ENCODE peak calls at places on chromosomes 3 and 15, in ten cellular contexts. One of them, this sample, is unnamed.

GRCh38 chr3:122533931-122534334 is 19.2 kb upstream of the KPNA1 start:
- DNase-seq in activated T-cell treated with anti-CD3 and anti-CD28 coated beads, Interleukin-2, amount 50 U/mL, for 1 hour: no peak
- DNase-seq in HepG2: no peak
- DNase-seq in cardiac muscle cell: peak
- DNase-seq in amniotic stem cell: peak
- DNase-seq in fibroblast of the aortic adventitia: peak
- DNase-seq in stimulated activated CD4-positive, alpha-beta T cell treated with anti-CD3 and anti-CD28 coated beads, Interleukin-12 subunit alpha, Interleukin-12 subunit beta, amount 100 ng/mL, for 48 hours: peak
- DNase-seq in C1 segment of cervical spinal cord: no peak
- DNase-seq in progenitor cell of endocrine pancreas: no peak
- DNase-seq in KBM-7: peak
- DNase-seq in this sample: no peak

GRCh38 chr3:10244004-10244403 is 4.3 kb upstream of the TATDN2 start:
- DNase-seq in fibroblast of the aortic adventitia: no peak
- DNase-seq in C1 segment of cervical spinal cord: no peak
- DNase-seq in amniotic stem cell: no peak
- DNase-seq in activated T-cell treated with anti-CD3 and anti-CD28 coated beads, Interleukin-2, amount 50 U/mL, for 1 hour: no peak
- DNase-seq in stimulated activated CD4-positive, alpha-beta T cell treated with anti-CD3 and anti-CD28 coated beads, Interleukin-12 subunit alpha, Interleukin-12 subunit beta, amount 100 ng/mL, for 48 hours: no peak
- DNase-seq in HepG2: no peak
- DNase-seq in cardiac muscle cell: peak
- DNase-seq in progenitor cell of endocrine pancreas: no peak
- DNase-seq in KBM-7: peak
- DNase-seq in this sample: no peak

GRCh38 chr3:101279765-101280385 is 40.5 kb downstream of the IMPG2 start:
- DNase-seq in fibroblast of the aortic adventitia: no peak
- DNase-seq in stimulated activated CD4-positive, alpha-beta T cell treated with anti-CD3 and anti-CD28 coated beads, Interleukin-12 subunit alpha, Interleukin-12 subunit beta, amount 100 ng/mL, for 48 hours: no peak
- DNase-seq in activated T-cell treated with anti-CD3 and anti-CD28 coated beads, Interleukin-2, amount 50 U/mL, for 1 hour: no peak
- DNase-seq in amniotic stem cell: no peak
- DNase-seq in HepG2: no peak
- DNase-seq in C1 segment of cervical spinal cord: no peak
- DNase-seq in cardiac muscle cell: no peak
- DNase-seq in KBM-7: no peak
- DNase-seq in progenitor cell of endocrine pancreas: no peak
- DNase-seq in this sample: no peak

GRCh38 chr15:80476036-80476435 is 71.9 kb downstream of the ARNT2 start:
- DNase-seq in C1 segment of cervical spinal cord: no peak
- DNase-seq in progenitor cell of endocrine pancreas: no peak
- DNase-seq in KBM-7: no peak
- DNase-seq in HepG2: no peak
- DNase-seq in amniotic stem cell: no peak
- DNase-seq in activated T-cell treated with anti-CD3 and anti-CD28 coated beads, Interleukin-2, amount 50 U/mL, for 1 hour: no peak
- DNase-seq in stimulated activated CD4-positive, alpha-beta T cell treated with anti-CD3 and anti-CD28 coated beads, Interleukin-12 subunit alpha, Interleukin-12 subunit beta, amount 100 ng/mL, for 48 hours: no peak
- DNase-seq in cardiac muscle cell: no peak
- DNase-seq in fibroblast of the aortic adventitia: no peak
- DNase-seq in this sample: no peak

GRCh38 chr3:20935791-20936190 is 749.8 kb upstream of the SGO1 start:
- DNase-seq in fibroblast of the aortic adventitia: no peak
- DNase-seq in cardiac muscle cell: no peak
- DNase-seq in HepG2: no peak
- DNase-seq in amniotic stem cell: no peak
- DNase-seq in KBM-7: no peak
- DNase-seq in C1 segment of cervical spinal cord: peak
- DNase-seq in activated T-cell treated with anti-CD3 and anti-CD28 coated beads, Interleukin-2, amount 50 U/mL, for 1 hour: no peak
- DNase-seq in progenitor cell of endocrine pancreas: no peak
- DNase-seq in stimulated activated CD4-positive, alpha-beta T cell treated with anti-CD3 and anti-CD28 coated beads, Interleukin-12 subunit alpha, Interleukin-12 subunit beta, amount 100 ng/mL, for 48 hours: no peak
- DNase-seq in this sample: no peak

GRCh38 chr15:73957276-73957675 is 31.0 kb downstream of the LOXL1 start:
- DNase-seq in progenitor cell of endocrine pancreas: no peak
- DNase-seq in stimulated activated CD4-positive, alpha-beta T cell treated with anti-CD3 and anti-CD28 coated beads, Interleukin-12 subunit alpha, Interleukin-12 subunit beta, amount 100 ng/mL, for 48 hours: no peak
- DNase-seq in HepG2: no peak
- DNase-seq in cardiac muscle cell: no peak
- DNase-seq in KBM-7: no peak
- DNase-seq in C1 segment of cervical spinal cord: no peak
- DNase-seq in fibroblast of the aortic adventitia: no peak
- DNase-seq in amniotic stem cell: no peak
- DNase-seq in activated T-cell treated with anti-CD3 and anti-CD28 coated beads, Interleukin-2, amount 50 U/mL, for 1 hour: peak
- DNase-seq in this sample: no peak

GRCh38 chr3:144900366-144900765 is 928.7 kb downstream of the DIPK2A start:
- DNase-seq in HepG2: no peak
- DNase-seq in progenitor cell of endocrine pancreas: no peak
- DNase-seq in stimulated activated CD4-positive, alpha-beta T cell treated with anti-CD3 and anti-CD28 coated beads, Interleukin-12 subunit alpha, Interleukin-12 subunit beta, amount 100 ng/mL, for 48 hours: no peak
- DNase-seq in cardiac muscle cell: no peak
- DNase-seq in fibroblast of the aortic adventitia: peak
- DNase-seq in amniotic stem cell: no peak
- DNase-seq in activated T-cell treated with anti-CD3 and anti-CD28 coated beads, Interleukin-2, amount 50 U/mL, for 1 hour: no peak
- DNase-seq in KBM-7: no peak
- DNase-seq in C1 segment of cervical spinal cord: no peak
- DNase-seq in this sample: no peak

GRCh38 chr3:148289159-148289558 is 408.5 kb upstream of the AGTR1 start:
- DNase-seq in progenitor cell of endocrine pancreas: no peak
- DNase-seq in stimulated activated CD4-positive, alpha-beta T cell treated with anti-CD3 and anti-CD28 coated beads, Interleukin-12 subunit alpha, Interleukin-12 subunit beta, amount 100 ng/mL, for 48 hours: no peak
- DNase-seq in HepG2: no peak
- DNase-seq in activated T-cell treated with anti-CD3 and anti-CD28 coated beads, Interleukin-2, amount 50 U/mL, for 1 hour: no peak
- DNase-seq in C1 segment of cervical spinal cord: no peak
- DNase-seq in fibroblast of the aortic adventitia: no peak
- DNase-seq in cardiac muscle cell: no peak
- DNase-seq in amniotic stem cell: no peak
- DNase-seq in KBM-7: no peak
- DNase-seq in this sample: no peak

GRCh38 chr3:140442621-140443020 is 235.2 kb upstream of the TRIM42 start:
- DNase-seq in HepG2: no peak
- DNase-seq in stimulated activated CD4-positive, alpha-beta T cell treated with anti-CD3 and anti-CD28 coated beads, Interleukin-12 subunit alpha, Interleukin-12 subunit beta, amount 100 ng/mL, for 48 hours: no peak
- DNase-seq in progenitor cell of endocrine pancreas: no peak
- DNase-seq in activated T-cell treated with anti-CD3 and anti-CD28 coated beads, Interleukin-2, amount 50 U/mL, for 1 hour: no peak
- DNase-seq in amniotic stem cell: no peak
- DNase-seq in cardiac muscle cell: no peak
- DNase-seq in fibroblast of the aortic adventitia: no peak
- DNase-seq in C1 segment of cervical spinal cord: no peak
- DNase-seq in KBM-7: no peak
- DNase-seq in this sample: no peak

GRCh38 chr3:40523781-40524180 is 979 bp upstream of the ZNF621 start:
- DNase-seq in progenitor cell of endocrine pancreas: no peak
- DNase-seq in fibroblast of the aortic adventitia: no peak
- DNase-seq in KBM-7: no peak
- DNase-seq in amniotic stem cell: no peak
- DNase-seq in cardiac muscle cell: no peak
- DNase-seq in C1 segment of cervical spinal cord: peak
- DNase-seq in stimulated activated CD4-positive, alpha-beta T cell treated with anti-CD3 and anti-CD28 coated beads, Interleukin-12 subunit alpha, Interleukin-12 subunit beta, amount 100 ng/mL, for 48 hours: no peak
- DNase-seq in activated T-cell treated with anti-CD3 and anti-CD28 coated beads, Interleukin-2, amount 50 U/mL, for 1 hour: no peak
- DNase-seq in HepG2: no peak
- DNase-seq in this sample: no peak

GRCh38 chr15:77775373-77775772 is 142.7 kb upstream of the LINGO1 start:
- DNase-seq in C1 segment of cervical spinal cord: no peak
- DNase-seq in KBM-7: no peak
- DNase-seq in cardiac muscle cell: no peak
- DNase-seq in amniotic stem cell: no peak
- DNase-seq in fibroblast of the aortic adventitia: no peak
- DNase-seq in activated T-cell treated with anti-CD3 and anti-CD28 coated beads, Interleukin-2, amount 50 U/mL, for 1 hour: no peak
- DNase-seq in stimulated activated CD4-positive, alpha-beta T cell treated with anti-CD3 and anti-CD28 coated beads, Interleukin-12 subunit alpha, Interleukin-12 subunit beta, amount 100 ng/mL, for 48 hours: no peak
- DNase-seq in HepG2: no peak
- DNase-seq in progenitor cell of endocrine pancreas: no peak
- DNase-seq in this sample: no peak

GRCh38 chr3:170689218-170689874 is 103.5 kb upstream of the SLC7A14 start:
- DNase-seq in fibroblast of the aortic adventitia: peak
- DNase-seq in progenitor cell of endocrine pancreas: no peak
- DNase-seq in cardiac muscle cell: peak
- DNase-seq in C1 segment of cervical spinal cord: no peak
- DNase-seq in amniotic stem cell: peak
- DNase-seq in activated T-cell treated with anti-CD3 and anti-CD28 coated beads, Interleukin-2, amount 50 U/mL, for 1 hour: no peak
- DNase-seq in KBM-7: no peak
- DNase-seq in HepG2: no peak
- DNase-seq in stimulated activated CD4-positive, alpha-beta T cell treated with anti-CD3 and anti-CD28 coated beads, Interleukin-12 subunit alpha, Interleukin-12 subunit beta, amount 100 ng/mL, for 48 hours: no peak
- DNase-seq in this sample: no peak

GRCh38 chr3:74343391-74343790 is 271.1 kb downstream of the CNTN3 start:
- DNase-seq in HepG2: no peak
- DNase-seq in C1 segment of cervical spinal cord: no peak
- DNase-seq in KBM-7: no peak
- DNase-seq in amniotic stem cell: no peak
- DNase-seq in fibroblast of the aortic adventitia: no peak
- DNase-seq in cardiac muscle cell: no peak
- DNase-seq in progenitor cell of endocrine pancreas: no peak
- DNase-seq in stimulated activated CD4-positive, alpha-beta T cell treated with anti-CD3 and anti-CD28 coated beads, Interleukin-12 subunit alpha, Interleukin-12 subunit beta, amount 100 ng/mL, for 48 hours: no peak
- DNase-seq in activated T-cell treated with anti-CD3 and anti-CD28 coated beads, Interleukin-2, amount 50 U/mL, for 1 hour: no peak
- DNase-seq in this sample: no peak

GRCh38 chr15:69092159-69092558 is 68.3 kb upstream of the GLCE start:
- DNase-seq in fibroblast of the aortic adventitia: peak
- DNase-seq in amniotic stem cell: no peak
- DNase-seq in activated T-cell treated with anti-CD3 and anti-CD28 coated beads, Interleukin-2, amount 50 U/mL, for 1 hour: no peak
- DNase-seq in progenitor cell of endocrine pancreas: no peak
- DNase-seq in HepG2: peak
- DNase-seq in stimulated activated CD4-positive, alpha-beta T cell treated with anti-CD3 and anti-CD28 coated beads, Interleukin-12 subunit alpha, Interleukin-12 subunit beta, amount 100 ng/mL, for 48 hours: no peak
- DNase-seq in C1 segment of cervical spinal cord: no peak
- DNase-seq in cardiac muscle cell: peak
- DNase-seq in KBM-7: no peak
- DNase-seq in this sample: no peak

GRCh38 chr15:88646951-88647350 is 8.1 kb downstream of the ISG20 start:
- DNase-seq in KBM-7: no peak
- DNase-seq in progenitor cell of endocrine pancreas: no peak
- DNase-seq in C1 segment of cervical spinal cord: no peak
- DNase-seq in HepG2: no peak
- DNase-seq in stimulated activated CD4-positive, alpha-beta T cell treated with anti-CD3 and anti-CD28 coated beads, Interleukin-12 subunit alpha, Interleukin-12 subunit beta, amount 100 ng/mL, for 48 hours: no peak
- DNase-seq in activated T-cell treated with anti-CD3 and anti-CD28 coated beads, Interleukin-2, amount 50 U/mL, for 1 hour: no peak
- DNase-seq in amniotic stem cell: no peak
- DNase-seq in fibroblast of the aortic adventitia: no peak
- DNase-seq in cardiac muscle cell: no peak
- DNase-seq in this sample: no peak

GRCh38 chr3:37453393-37454391 is 279.3 kb upstream of the LRRFIP2 start:
- DNase-seq in HepG2: peak
- DNase-seq in progenitor cell of endocrine pancreas: no peak
- DNase-seq in activated T-cell treated with anti-CD3 and anti-CD28 coated beads, Interleukin-2, amount 50 U/mL, for 1 hour: no peak
- DNase-seq in amniotic stem cell: no peak
- DNase-seq in cardiac muscle cell: peak
- DNase-seq in stimulated activated CD4-positive, alpha-beta T cell treated with anti-CD3 and anti-CD28 coated beads, Interleukin-12 subunit alpha, Interleukin-12 subunit beta, amount 100 ng/mL, for 48 hours: no peak
- DNase-seq in KBM-7: peak
- DNase-seq in C1 segment of cervical spinal cord: peak
- DNase-seq in fibroblast of the aortic adventitia: no peak
- DNase-seq in this sample: no peak

GRCh38 chr3:30551266-30551665 is 55.1 kb upstream of the TGFBR2 start:
- DNase-seq in fibroblast of the aortic adventitia: no peak
- DNase-seq in progenitor cell of endocrine pancreas: no peak
- DNase-seq in cardiac muscle cell: no peak
- DNase-seq in amniotic stem cell: no peak
- DNase-seq in C1 segment of cervical spinal cord: no peak
- DNase-seq in stimulated activated CD4-positive, alpha-beta T cell treated with anti-CD3 and anti-CD28 coated beads, Interleukin-12 subunit alpha, Interleukin-12 subunit beta, amount 100 ng/mL, for 48 hours: no peak
- DNase-seq in KBM-7: peak
- DNase-seq in activated T-cell treated with anti-CD3 and anti-CD28 coated beads, Interleukin-2, amount 50 U/mL, for 1 hour: no peak
- DNase-seq in HepG2: no peak
- DNase-seq in this sample: no peak

This sample was measured in smooth muscle cell of the brain vasculature.